ENCODE peak calls at places on chromosomes 16 and 17, in nine cellular contexts. One of them, this sample, is unnamed. For H3K4me1, the result is how much of the 10 kb centered on the place peaks cover.

GRCh38 chr16:52383640-52384292 is 163.2 kb downstream of the TOX3 start:
- DNase-seq in foreskin keratinocyte: peak
- DNase-seq in mucosa of descending colon: no peak
- DNase-seq in Karpas-422: no peak
- DNase-seq in prostate gland: no peak
- DNase-seq in body of pancreas: no peak
- DNase-seq in fibroblast of lung: peak
- DNase-seq in transverse colon: no peak
- DNase-seq in pancreas: peak
- DNase-seq in this sample: no peak

GRCh38 chr17:61402073-61402541 is 2.5 kb downstream of the TBX2 start:
- DNase-seq in foreskin keratinocyte: no peak
- DNase-seq in mucosa of descending colon: peak
- DNase-seq in Karpas-422: no peak
- DNase-seq in prostate gland: no peak
- DNase-seq in body of pancreas: no peak
- DNase-seq in fibroblast of lung: no peak
- DNase-seq in transverse colon: no peak
- DNase-seq in pancreas: no peak
- DNase-seq in this sample: no peak

GRCh38 chr17:79609616-79610150 is 1.2 kb downstream of the RBFOX3 start:
- DNase-seq in foreskin keratinocyte: no peak
- DNase-seq in mucosa of descending colon: no peak
- DNase-seq in Karpas-422: no peak
- DNase-seq in prostate gland: no peak
- DNase-seq in body of pancreas: no peak
- DNase-seq in fibroblast of lung: no peak
- DNase-seq in transverse colon: no peak
- DNase-seq in pancreas: no peak
- DNase-seq in this sample: no peak

GRCh38 chr16:27984121-27984520 is 79.4 kb downstream of the GSG1L start:
- DNase-seq in foreskin keratinocyte: no peak
- DNase-seq in mucosa of descending colon: no peak
- DNase-seq in Karpas-422: no peak
- DNase-seq in prostate gland: no peak
- DNase-seq in body of pancreas: no peak
- DNase-seq in fibroblast of lung: no peak
- DNase-seq in transverse colon: no peak
- DNase-seq in pancreas: no peak
- DNase-seq in this sample: no peak

GRCh38 chr17:63431939-63432804 is 13.9 kb downstream of the CYB561 start:
- DNase-seq in foreskin keratinocyte: no peak
- DNase-seq in mucosa of descending colon: peak
- DNase-seq in Karpas-422: no peak
- DNase-seq in prostate gland: peak
- DNase-seq in body of pancreas: peak
- DNase-seq in fibroblast of lung: peak
- DNase-seq in transverse colon: peak
- DNase-seq in pancreas: no peak
- DNase-seq in this sample: no peak

GRCh38 chr16:57579361-57579665 is 36.9 kb downstream of the ADGRG5 start:
- DNase-seq in foreskin keratinocyte: no peak
- DNase-seq in mucosa of descending colon: no peak
- DNase-seq in Karpas-422: no peak
- DNase-seq in prostate gland: no peak
- DNase-seq in body of pancreas: no peak
- DNase-seq in fibroblast of lung: no peak
- DNase-seq in transverse colon: no peak
- DNase-seq in pancreas: peak
- DNase-seq in this sample: no peak

GRCh38 chr16:82024883-82025282 is 10.2 kb upstream of the HSD17B2 start:
- DNase-seq in foreskin keratinocyte: no peak
- DNase-seq in mucosa of descending colon: no peak
- DNase-seq in Karpas-422: no peak
- DNase-seq in prostate gland: no peak
- DNase-seq in body of pancreas: no peak
- DNase-seq in fibroblast of lung: no peak
- DNase-seq in transverse colon: no peak
- DNase-seq in pancreas: no peak
- DNase-seq in this sample: no peak

GRCh38 chr16:88649924-88650748 is 717 bp downstream of the CYBA start:
- DNase-seq in foreskin keratinocyte: no peak
- DNase-seq in mucosa of descending colon: peak
- DNase-seq in Karpas-422: peak
- DNase-seq in prostate gland: no peak
- DNase-seq in body of pancreas: peak
- DNase-seq in fibroblast of lung: no peak
- DNase-seq in transverse colon: peak
- DNase-seq in pancreas: no peak
- DNase-seq in this sample: peak

GRCh38 chr17:2952174-2952845 is 111.1 kb downstream of the OR1D5 start:
- DNase-seq in foreskin keratinocyte: no peak
- DNase-seq in mucosa of descending colon: no peak
- DNase-seq in Karpas-422: no peak
- DNase-seq in prostate gland: no peak
- DNase-seq in body of pancreas: no peak
- DNase-seq in fibroblast of lung: no peak
- DNase-seq in transverse colon: no peak
- DNase-seq in pancreas: no peak
- DNase-seq in this sample: no peak

GRCh38 chr17:48637323-48638260 is 11.4 kb upstream of the HOXB9 start:
- DNase-seq in foreskin keratinocyte: peak
- DNase-seq in mucosa of descending colon: peak
- DNase-seq in Karpas-422: no peak
- DNase-seq in prostate gland: no peak
- DNase-seq in body of pancreas: no peak
- DNase-seq in fibroblast of lung: peak
- DNase-seq in transverse colon: no peak
- DNase-seq in pancreas: no peak
- DNase-seq in this sample: no peak

GRCh38 chr16:85627102-85627834 is 14.1 kb downstream of the GSE1 start:
- DNase-seq in foreskin keratinocyte: no peak
- DNase-seq in mucosa of descending colon: no peak
- DNase-seq in Karpas-422: no peak
- DNase-seq in prostate gland: no peak
- DNase-seq in body of pancreas: no peak
- DNase-seq in fibroblast of lung: no peak
- DNase-seq in transverse colon: no peak
- DNase-seq in pancreas: no peak
- DNase-seq in this sample: no peak

GRCh38 chr17:62950067-62950466 is 16.0 kb upstream of the TANC2 start:
- DNase-seq in foreskin keratinocyte: peak
- DNase-seq in mucosa of descending colon: peak
- DNase-seq in Karpas-422: peak
- DNase-seq in prostate gland: no peak
- DNase-seq in body of pancreas: peak
- DNase-seq in fibroblast of lung: peak
- DNase-seq in transverse colon: peak
- DNase-seq in pancreas: no peak
- DNase-seq in this sample: no peak

GRCh38 chr17:79757140-79757745 is 20.7 kb upstream of the CBX2 start:
- DNase-seq in foreskin keratinocyte: no peak
- DNase-seq in mucosa of descending colon: no peak
- DNase-seq in Karpas-422: no peak
- DNase-seq in prostate gland: no peak
- DNase-seq in body of pancreas: no peak
- DNase-seq in fibroblast of lung: no peak
- DNase-seq in transverse colon: no peak
- DNase-seq in pancreas: no peak
- DNase-seq in this sample: no peak

GRCh38 chr17:951388-952132 is 28.0 kb downstream of the NXN start:
- DNase-seq in foreskin keratinocyte: peak
- DNase-seq in mucosa of descending colon: peak
- DNase-seq in Karpas-422: no peak
- DNase-seq in prostate gland: peak
- DNase-seq in body of pancreas: peak
- DNase-seq in fibroblast of lung: peak
- DNase-seq in transverse colon: peak
- DNase-seq in pancreas: peak
- DNase-seq in this sample: no peak

GRCh38 chr17:17910060-17910459 is 62.1 kb downstream of the TOM1L2 start:
- DNase-seq in foreskin keratinocyte: no peak
- DNase-seq in mucosa of descending colon: no peak
- DNase-seq in Karpas-422: no peak
- DNase-seq in prostate gland: no peak
- DNase-seq in body of pancreas: no peak
- DNase-seq in fibroblast of lung: no peak
- DNase-seq in transverse colon: no peak
- DNase-seq in pancreas: no peak
- DNase-seq in this sample: no peak

GRCh38 chr17:13346996-13347762 is 254.6 kb downstream of the HS3ST3A1 start:
- DNase-seq in foreskin keratinocyte: peak
- DNase-seq in mucosa of descending colon: no peak
- DNase-seq in Karpas-422: no peak
- DNase-seq in prostate gland: no peak
- DNase-seq in body of pancreas: no peak
- DNase-seq in fibroblast of lung: peak
- DNase-seq in transverse colon: no peak
- DNase-seq in pancreas: no peak
- DNase-seq in this sample: no peak

GRCh38 chr17:69729937-69730336 is 315.4 kb downstream of the MAP2K6 start:
- DNase-seq in foreskin keratinocyte: peak
- DNase-seq in mucosa of descending colon: no peak
- DNase-seq in Karpas-422: no peak
- DNase-seq in prostate gland: no peak
- DNase-seq in body of pancreas: no peak
- DNase-seq in fibroblast of lung: peak
- DNase-seq in transverse colon: no peak
- DNase-seq in pancreas: no peak
- DNase-seq in this sample: no peak

GRCh38 chr17:13477180-13477611 is 124.5 kb downstream of the HS3ST3A1 start:
- DNase-seq in foreskin keratinocyte: no peak
- DNase-seq in mucosa of descending colon: no peak
- DNase-seq in Karpas-422: no peak
- DNase-seq in prostate gland: no peak
- DNase-seq in body of pancreas: no peak
- DNase-seq in fibroblast of lung: peak
- DNase-seq in transverse colon: no peak
- DNase-seq in pancreas: no peak
- DNase-seq in this sample: no peak

GRCh38 chr17:17467720-17468119 is 9.1 kb upstream of the MED9 start:
- DNase-seq in foreskin keratinocyte: no peak
- DNase-seq in mucosa of descending colon: peak
- DNase-seq in Karpas-422: no peak
- DNase-seq in prostate gland: no peak
- DNase-seq in body of pancreas: peak
- DNase-seq in fibroblast of lung: peak
- DNase-seq in transverse colon: peak
- DNase-seq in pancreas: no peak
- DNase-seq in this sample: no peak

GRCh38 chr17:9916108-9916507 is 11.0 kb upstream of the RCVRN start:
- DNase-seq in foreskin keratinocyte: no peak
- DNase-seq in mucosa of descending colon: no peak
- DNase-seq in Karpas-422: no peak
- DNase-seq in prostate gland: no peak
- DNase-seq in body of pancreas: no peak
- DNase-seq in fibroblast of lung: no peak
- DNase-seq in transverse colon: no peak
- DNase-seq in pancreas: no peak
- DNase-seq in this sample: no peak

GRCh38 chr16:29848420-29849297 is 14.4 kb downstream of the CDIPT start:
- DNase-seq in foreskin keratinocyte: peak
- DNase-seq in mucosa of descending colon: peak
- DNase-seq in Karpas-422: peak
- DNase-seq in prostate gland: peak
- DNase-seq in body of pancreas: peak
- DNase-seq in fibroblast of lung: peak
- DNase-seq in transverse colon: peak
- DNase-seq in pancreas: peak
- DNase-seq in this sample: peak

GRCh38 chr17:41785091-41785875 is 1.2 kb downstream of the JUP start:
- DNase-seq in foreskin keratinocyte: peak
- DNase-seq in mucosa of descending colon: peak
- DNase-seq in Karpas-422: no peak
- DNase-seq in prostate gland: no peak
- DNase-seq in body of pancreas: no peak
- DNase-seq in fibroblast of lung: peak
- DNase-seq in transverse colon: peak
- DNase-seq in pancreas: no peak
- DNase-seq in this sample: peak

GRCh38 chr17:978110-979093 is 1.2 kb downstream of the NXN start:
- DNase-seq in foreskin keratinocyte: peak
- DNase-seq in mucosa of descending colon: peak
- DNase-seq in Karpas-422: no peak
- DNase-seq in prostate gland: no peak
- DNase-seq in body of pancreas: peak
- DNase-seq in fibroblast of lung: peak
- DNase-seq in transverse colon: no peak
- DNase-seq in pancreas: peak
- DNase-seq in this sample: no peak

GRCh38 chr16:59997706-59998105 is 1263.6 kb upstream of the GOT2 start:
- DNase-seq in foreskin keratinocyte: no peak
- DNase-seq in mucosa of descending colon: no peak
- DNase-seq in Karpas-422: no peak
- DNase-seq in prostate gland: no peak
- DNase-seq in body of pancreas: no peak
- DNase-seq in fibroblast of lung: no peak
- DNase-seq in transverse colon: no peak
- DNase-seq in pancreas: no peak
- DNase-seq in this sample: no peak
- H3K4me1 ChIP-seq in foreskin keratinocyte: under half
- H3K4me1 ChIP-seq in mucosa of descending colon: under half
- H3K4me1 ChIP-seq in Karpas-422: under half
- H3K4me1 ChIP-seq in prostate gland: under half
- H3K4me1 ChIP-seq in body of pancreas: under half
- H3K4me1 ChIP-seq in fibroblast of lung: under half
- H3K4me1 ChIP-seq in transverse colon: under half
- H3K4me1 ChIP-seq in pancreas: under half
- H3K4me1 ChIP-seq in this sample: under half

GRCh38 chr17:45308016-45308365 is 8.8 kb downstream of the MAP3K14 start:
- DNase-seq in foreskin keratinocyte: no peak
- DNase-seq in mucosa of descending colon: no peak
- DNase-seq in Karpas-422: no peak
- DNase-seq in prostate gland: no peak
- DNase-seq in body of pancreas: no peak
- DNase-seq in fibroblast of lung: no peak
- DNase-seq in transverse colon: no peak
- DNase-seq in pancreas: no peak
- DNase-seq in this sample: no peak
- H3K4me1 ChIP-seq in foreskin keratinocyte: under half
- H3K4me1 ChIP-seq in mucosa of descending colon: half or more
- H3K4me1 ChIP-seq in Karpas-422: half or more
- H3K4me1 ChIP-seq in prostate gland: under half
- H3K4me1 ChIP-seq in body of pancreas: half or more
- H3K4me1 ChIP-seq in fibroblast of lung: under half
- H3K4me1 ChIP-seq in transverse colon: half or more
- H3K4me1 ChIP-seq in pancreas: half or more
- H3K4me1 ChIP-seq in this sample: half or more

GRCh38 chr16:75244844-75245758 is 6.3 kb downstream of the BCAR1 start:
- DNase-seq in foreskin keratinocyte: peak
- DNase-seq in mucosa of descending colon: peak
- DNase-seq in Karpas-422: no peak
- DNase-seq in prostate gland: peak
- DNase-seq in body of pancreas: peak
- DNase-seq in fibroblast of lung: peak
- DNase-seq in transverse colon: peak
- DNase-seq in pancreas: peak
- DNase-seq in this sample: peak
- H3K4me1 ChIP-seq in foreskin keratinocyte: under half
- H3K4me1 ChIP-seq in mucosa of descending colon: under half
- H3K4me1 ChIP-seq in Karpas-422: under half
- H3K4me1 ChIP-seq in prostate gland: under half
- H3K4me1 ChIP-seq in body of pancreas: half or more
- H3K4me1 ChIP-seq in fibroblast of lung: half or more
- H3K4me1 ChIP-seq in transverse colon: half or more
- H3K4me1 ChIP-seq in pancreas: half or more
- H3K4me1 ChIP-seq in this sample: under half

GRCh38 chr17:68297168-68297567 is 5.9 kb downstream of the ARSG start:
- DNase-seq in foreskin keratinocyte: no peak
- DNase-seq in mucosa of descending colon: no peak
- DNase-seq in Karpas-422: no peak
- DNase-seq in prostate gland: peak
- DNase-seq in body of pancreas: no peak
- DNase-seq in fibroblast of lung: no peak
- DNase-seq in transverse colon: no peak
- DNase-seq in pancreas: no peak
- DNase-seq in this sample: no peak
- H3K4me1 ChIP-seq in foreskin keratinocyte: under half
- H3K4me1 ChIP-seq in mucosa of descending colon: under half
- H3K4me1 ChIP-seq in Karpas-422: under half
- H3K4me1 ChIP-seq in prostate gland: under half
- H3K4me1 ChIP-seq in body of pancreas: under half
- H3K4me1 ChIP-seq in fibroblast of lung: under half
- H3K4me1 ChIP-seq in transverse colon: under half
- H3K4me1 ChIP-seq in pancreas: under half
- H3K4me1 ChIP-seq in this sample: under half

This sample was measured in OCI-LY7.